ENCODE peak calls at places on chromosome 20, in nine cellular contexts. One of them, this sample, is unnamed. For H3K4me1, the result is how much of the 10 kb centered on the place peaks cover.

GRCh38 chr20:10960416-10960815 is 286.6 kb upstream of the JAG1 start:
- DNase-seq in HCT116: no peak
- DNase-seq in left lung: no peak
- DNase-seq in effector memory CD4-positive, alpha-beta T cell: no peak
- DNase-seq in Panc1: no peak
- DNase-seq in SJSA1: no peak
- DNase-seq in transverse colon: no peak
- DNase-seq in aorta: no peak
- DNase-seq in esophagus muscularis mucosa: no peak
- DNase-seq in this sample: no peak

GRCh38 chr20:373171-373890 is 7.2 kb upstream of the TRIB3 start:
- DNase-seq in esophagus muscularis mucosa: no peak
- DNase-seq in Panc1: no peak
- DNase-seq in effector memory CD4-positive, alpha-beta T cell: no peak
- DNase-seq in SJSA1: peak
- DNase-seq in aorta: peak
- DNase-seq in left lung: peak
- DNase-seq in transverse colon: no peak
- DNase-seq in HCT116: peak
- DNase-seq in this sample: peak

GRCh38 chr20:55057779-55058415 is 582.5 kb downstream of the DOK5 start:
- DNase-seq in aorta: no peak
- DNase-seq in Panc1: no peak
- DNase-seq in effector memory CD4-positive, alpha-beta T cell: no peak
- DNase-seq in transverse colon: peak
- DNase-seq in HCT116: no peak
- DNase-seq in left lung: no peak
- DNase-seq in SJSA1: no peak
- DNase-seq in esophagus muscularis mucosa: no peak
- DNase-seq in this sample: no peak

GRCh38 chr20:31781945-31782344 is 37.2 kb upstream of the MYLK2 start:
- DNase-seq in left lung: no peak
- DNase-seq in HCT116: no peak
- DNase-seq in Panc1: no peak
- DNase-seq in transverse colon: no peak
- DNase-seq in SJSA1: no peak
- DNase-seq in aorta: no peak
- DNase-seq in effector memory CD4-positive, alpha-beta T cell: no peak
- DNase-seq in esophagus muscularis mucosa: no peak
- DNase-seq in this sample: no peak

GRCh38 chr20:6999381-6999780 is 231.9 kb downstream of the BMP2 start:
- DNase-seq in transverse colon: no peak
- DNase-seq in effector memory CD4-positive, alpha-beta T cell: no peak
- DNase-seq in SJSA1: no peak
- DNase-seq in esophagus muscularis mucosa: no peak
- DNase-seq in aorta: no peak
- DNase-seq in left lung: no peak
- DNase-seq in HCT116: no peak
- DNase-seq in Panc1: no peak
- DNase-seq in this sample: no peak

GRCh38 chr20:48703107-48703506 is 124.7 kb downstream of the PREX1 start:
- DNase-seq in esophagus muscularis mucosa: no peak
- DNase-seq in aorta: peak
- DNase-seq in left lung: peak
- DNase-seq in effector memory CD4-positive, alpha-beta T cell: no peak
- DNase-seq in HCT116: no peak
- DNase-seq in SJSA1: no peak
- DNase-seq in transverse colon: no peak
- DNase-seq in Panc1: no peak
- DNase-seq in this sample: no peak

GRCh38 chr20:62936996-62937352 is 973 bp upstream of the GID8 start:
- DNase-seq in SJSA1: peak
- DNase-seq in HCT116: no peak
- DNase-seq in esophagus muscularis mucosa: no peak
- DNase-seq in Panc1: no peak
- DNase-seq in effector memory CD4-positive, alpha-beta T cell: no peak
- DNase-seq in aorta: no peak
- DNase-seq in transverse colon: no peak
- DNase-seq in left lung: no peak
- DNase-seq in this sample: peak

GRCh38 chr20:51428451-51429143 is 113.9 kb downstream of the NFATC2 start:
- DNase-seq in HCT116: no peak
- DNase-seq in SJSA1: no peak
- DNase-seq in Panc1: no peak
- DNase-seq in aorta: peak
- DNase-seq in effector memory CD4-positive, alpha-beta T cell: no peak
- DNase-seq in left lung: no peak
- DNase-seq in esophagus muscularis mucosa: no peak
- DNase-seq in transverse colon: peak
- DNase-seq in this sample: no peak

GRCh38 chr20:37396520-37397075 is 50.7 kb downstream of the SRC start:
- DNase-seq in esophagus muscularis mucosa: no peak
- DNase-seq in transverse colon: no peak
- DNase-seq in Panc1: no peak
- DNase-seq in effector memory CD4-positive, alpha-beta T cell: no peak
- DNase-seq in HCT116: no peak
- DNase-seq in left lung: no peak
- DNase-seq in aorta: peak
- DNase-seq in SJSA1: no peak
- DNase-seq in this sample: no peak

GRCh38 chr20:63446174-63447024 is 26.1 kb downstream of the KCNQ2 start:
- DNase-seq in Panc1: no peak
- DNase-seq in HCT116: no peak
- DNase-seq in transverse colon: no peak
- DNase-seq in SJSA1: no peak
- DNase-seq in effector memory CD4-positive, alpha-beta T cell: no peak
- DNase-seq in aorta: no peak
- DNase-seq in left lung: no peak
- DNase-seq in esophagus muscularis mucosa: no peak
- DNase-seq in this sample: no peak

GRCh38 chr20:43953919-43954617 is 39.4 kb downstream of the TOX2 start:
- DNase-seq in HCT116: no peak
- DNase-seq in effector memory CD4-positive, alpha-beta T cell: no peak
- DNase-seq in left lung: no peak
- DNase-seq in transverse colon: no peak
- DNase-seq in SJSA1: no peak
- DNase-seq in esophagus muscularis mucosa: no peak
- DNase-seq in aorta: no peak
- DNase-seq in Panc1: no peak
- DNase-seq in this sample: no peak

GRCh38 chr20:23205656-23206055 is 119.5 kb upstream of the CD93 start:
- DNase-seq in SJSA1: peak
- DNase-seq in aorta: peak
- DNase-seq in Panc1: no peak
- DNase-seq in left lung: no peak
- DNase-seq in HCT116: no peak
- DNase-seq in effector memory CD4-positive, alpha-beta T cell: no peak
- DNase-seq in esophagus muscularis mucosa: peak
- DNase-seq in transverse colon: peak
- DNase-seq in this sample: no peak

GRCh38 chr20:63772781-63773520 is 33.4 kb downstream of the SLC2A4RG start:
- DNase-seq in HCT116: no peak
- DNase-seq in left lung: no peak
- DNase-seq in transverse colon: no peak
- DNase-seq in SJSA1: no peak
- DNase-seq in effector memory CD4-positive, alpha-beta T cell: no peak
- DNase-seq in Panc1: no peak
- DNase-seq in esophagus muscularis mucosa: no peak
- DNase-seq in aorta: no peak
- DNase-seq in this sample: no peak

GRCh38 chr20:61218886-61219480 is 33.1 kb upstream of the CDH4 start:
- DNase-seq in transverse colon: no peak
- DNase-seq in esophagus muscularis mucosa: no peak
- DNase-seq in HCT116: no peak
- DNase-seq in left lung: no peak
- DNase-seq in effector memory CD4-positive, alpha-beta T cell: no peak
- DNase-seq in SJSA1: peak
- DNase-seq in aorta: no peak
- DNase-seq in Panc1: no peak
- DNase-seq in this sample: no peak

GRCh38 chr20:40991181-40991889 is 37.3 kb upstream of the TOP1 start:
- DNase-seq in aorta: peak
- DNase-seq in SJSA1: no peak
- DNase-seq in transverse colon: peak
- DNase-seq in Panc1: no peak
- DNase-seq in HCT116: no peak
- DNase-seq in left lung: peak
- DNase-seq in esophagus muscularis mucosa: peak
- DNase-seq in effector memory CD4-positive, alpha-beta T cell: no peak
- DNase-seq in this sample: no peak

GRCh38 chr20:33908868-33909267 is 84.8 kb upstream of the RALY start:
- DNase-seq in esophagus muscularis mucosa: no peak
- DNase-seq in left lung: no peak
- DNase-seq in transverse colon: no peak
- DNase-seq in Panc1: no peak
- DNase-seq in HCT116: no peak
- DNase-seq in SJSA1: no peak
- DNase-seq in aorta: no peak
- DNase-seq in effector memory CD4-positive, alpha-beta T cell: no peak
- DNase-seq in this sample: no peak
- H3K4me1 ChIP-seq in esophagus muscularis mucosa: under half
- H3K4me1 ChIP-seq in left lung: under half
- H3K4me1 ChIP-seq in transverse colon: under half
- H3K4me1 ChIP-seq in Panc1: under half
- H3K4me1 ChIP-seq in HCT116: under half
- H3K4me1 ChIP-seq in SJSA1: under half
- H3K4me1 ChIP-seq in aorta: under half
- H3K4me1 ChIP-seq in effector memory CD4-positive, alpha-beta T cell: under half
- H3K4me1 ChIP-seq in this sample: under half

GRCh38 chr20:17840423-17840822 is 128.2 kb downstream of the SNX5 start:
- DNase-seq in Panc1: no peak
- DNase-seq in esophagus muscularis mucosa: no peak
- DNase-seq in SJSA1: no peak
- DNase-seq in left lung: no peak
- DNase-seq in aorta: no peak
- DNase-seq in effector memory CD4-positive, alpha-beta T cell: no peak
- DNase-seq in HCT116: no peak
- DNase-seq in transverse colon: no peak
- DNase-seq in this sample: no peak
- H3K4me1 ChIP-seq in Panc1: under half
- H3K4me1 ChIP-seq in esophagus muscularis mucosa: under half
- H3K4me1 ChIP-seq in SJSA1: half or more
- H3K4me1 ChIP-seq in left lung: under half
- H3K4me1 ChIP-seq in aorta: under half
- H3K4me1 ChIP-seq in effector memory CD4-positive, alpha-beta T cell: under half
- H3K4me1 ChIP-seq in HCT116: half or more
- H3K4me1 ChIP-seq in transverse colon: under half
- H3K4me1 ChIP-seq in this sample: under half

GRCh38 chr20:47568019-47568418 is 66.3 kb downstream of the NCOA3 start:
- DNase-seq in esophagus muscularis mucosa: no peak
- DNase-seq in transverse colon: peak
- DNase-seq in aorta: peak
- DNase-seq in effector memory CD4-positive, alpha-beta T cell: no peak
- DNase-seq in left lung: no peak
- DNase-seq in HCT116: no peak
- DNase-seq in Panc1: peak
- DNase-seq in SJSA1: peak
- DNase-seq in this sample: no peak
- H3K4me1 ChIP-seq in esophagus muscularis mucosa: under half
- H3K4me1 ChIP-seq in transverse colon: half or more
- H3K4me1 ChIP-seq in aorta: under half
- H3K4me1 ChIP-seq in effector memory CD4-positive, alpha-beta T cell: under half
- H3K4me1 ChIP-seq in left lung: under half
- H3K4me1 ChIP-seq in HCT116: half or more
- H3K4me1 ChIP-seq in Panc1: under half
- H3K4me1 ChIP-seq in SJSA1: under half
- H3K4me1 ChIP-seq in this sample: under half

DNA sequence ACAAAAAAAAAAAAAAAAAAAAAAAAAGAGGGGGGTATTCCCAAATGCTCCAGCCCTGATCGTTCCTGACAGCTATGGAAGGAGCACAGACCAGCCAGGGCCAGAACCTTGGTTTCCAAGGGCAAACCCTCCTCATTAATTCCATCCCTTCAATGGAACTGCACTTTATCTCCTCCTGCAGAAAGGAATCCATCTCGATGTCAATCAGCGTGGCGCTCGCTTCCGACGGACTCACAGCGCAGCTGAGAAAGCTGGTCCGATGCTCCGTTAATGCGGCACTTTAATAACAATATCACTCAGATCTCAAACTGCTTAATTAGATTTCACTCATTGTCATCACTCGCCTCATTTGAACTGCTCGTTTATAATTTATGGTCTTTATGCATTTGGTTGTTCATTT is 152.9 kb downstream of the ANKRD60 start:
- DNase-seq in effector memory CD4-positive, alpha-beta T cell: no peak
- DNase-seq in left lung: no peak
- DNase-seq in transverse colon: no peak
- DNase-seq in HCT116: no peak
- DNase-seq in esophagus muscularis mucosa: peak
- DNase-seq in Panc1: no peak
- DNase-seq in aorta: no peak
- DNase-seq in SJSA1: no peak
- DNase-seq in this sample: no peak
- H3K4me1 ChIP-seq in effector memory CD4-positive, alpha-beta T cell: under half
- H3K4me1 ChIP-seq in left lung: under half
- H3K4me1 ChIP-seq in transverse colon: under half
- H3K4me1 ChIP-seq in HCT116: under half
- H3K4me1 ChIP-seq in esophagus muscularis mucosa: under half
- H3K4me1 ChIP-seq in Panc1: under half
- H3K4me1 ChIP-seq in aorta: under half
- H3K4me1 ChIP-seq in SJSA1: under half
- H3K4me1 ChIP-seq in this sample: under half

This sample was measured in foreskin keratinocyte.